ENCODE peak calls at places on chromosomes 7 and 10, in seven cellular contexts. N is K562, L is GM12892, R is right lobe of liver, Z is thyroid gland, A is prostate gland, I is stomach. U is an unnamed sample.

GRCh38 chr7:151453326-151453791 is 13.4 kb upstream of the CRYGN start:
- DNase-seq in Z (no peak), R (peak), N (no peak), A (no peak), I (no peak), L (no peak), U (no peak)

GRCh38 chr10:31520982-31521381 is 202.0 kb downstream of the ZEB1 start:
- DNase-seq in A (no peak), N (no peak), L (no peak), Z (no peak), R (no peak), I (no peak), U (no peak)

GRCh38 chr7:13880789-13881188 is 108.7 kb downstream of the ETV1 start:
- DNase-seq in N (no peak), L (no peak), R (no peak), I (no peak), Z (no peak), A (no peak), U (no peak)

GRCh38 chr7:50088463-50089129 is 4.5 kb downstream of the ZPBP start:
- DNase-seq in L (no peak), I (no peak), Z (no peak), R (no peak), A (no peak), N (no peak), U (no peak)

GRCh38 chr7:122914812-122915211 is 28.6 kb upstream of the CADPS2 start:
- DNase-seq in R (no peak), L (no peak), I (no peak), Z (no peak), A (no peak), N (peak), U (no peak)

GRCh38 chr7:136405931-136406777 is 429.0 kb upstream of the MTPN start:
- DNase-seq in Z (peak), A (peak), I (peak), R (no peak), L (peak), N (peak), U (no peak)

GRCh38 chr10:4770766-4771553 is 55.0 kb upstream of the AKR1E2 start:
- DNase-seq in L (no peak), I (no peak), N (no peak), Z (no peak), R (no peak), A (no peak), U (no peak)

GRCh38 chr7:83001362-83002040 is 161.2 kb downstream of the PCLO start:
- DNase-seq in N (no peak), R (no peak), Z (no peak), I (no peak), A (no peak), L (no peak), U (no peak)

GRCh38 chr7:132519936-132520335 is 56.3 kb downstream of the PLXNA4 start:
- DNase-seq in L (no peak), N (no peak), A (no peak), R (no peak), I (no peak), Z (peak), U (no peak)

GRCh38 chr7:40175725-40176510 is 41.1 kb downstream of the SUGCT start:
- DNase-seq in I (no peak), Z (no peak), R (no peak), L (no peak), A (no peak), N (no peak), U (no peak)

GRCh38 chr10:101643546-101643945 is 51.4 kb downstream of the FBXW4 start:
- DNase-seq in I (no peak), R (no peak), A (no peak), Z (no peak), N (no peak), L (no peak), U (no peak)

GRCh38 chr10:95821766-95822165 is 65.8 kb downstream of the ENTPD1 start:
- DNase-seq in R (no peak), I (no peak), N (no peak), Z (no peak), L (no peak), A (no peak), U (no peak)

GRCh38 chr10:115050375-115050960 is 42.7 kb upstream of the ATRNL1 start:
- DNase-seq in N (peak), I (no peak), R (no peak), A (no peak), Z (no peak), L (no peak), U (peak)

GRCh38 chr7:46784746-46785145 is 797.2 kb downstream of the TNS3 start:
- DNase-seq in A (no peak), L (no peak), Z (no peak), N (no peak), R (no peak), I (no peak), U (no peak)

GRCh38 chr10:772227-772637 is 82.8 kb upstream of the DIP2C start:
- DNase-seq in I (peak), N (no peak), R (peak), Z (no peak), A (no peak), L (no peak), U (peak)

GRCh38 chr10:32239770-32240169 is 107.2 kb downstream of the EPC1 start:
- DNase-seq in Z (no peak), A (no peak), N (no peak), R (no peak), I (no peak), L (no peak), U (no peak)

GRCh38 chr7:98420966-98421612 is 20.2 kb upstream of the BAIAP2L1 start:
- DNase-seq in A (peak), L (peak), Z (peak), I (peak), R (peak), N (peak), U (no peak)

GRCh38 chr10:76329891-76330575 is 898.6 kb downstream of the LRMDA start:
- DNase-seq in I (no peak), A (no peak), L (no peak), R (no peak), Z (no peak), N (no peak), U (no peak)

GRCh38 chr7:63900394-63901203 is 98.0 kb upstream of the ZNF722 start:
- DNase-seq in R (peak), L (no peak), Z (peak), N (peak), A (peak), I (peak), U (peak)
- TF ChIP-seq POLR2A in R (no peak), L (no peak), Z (no peak), N (no peak), A (no peak), I (no peak), U (no peak)

GRCh38 chr10:113960617-113961260 is 82.9 kb upstream of the ADRB1 start:
- DNase-seq in I (peak), A (peak), R (no peak), Z (no peak), L (no peak), N (no peak), U (no peak)
- TF ChIP-seq POLR2A in I (no peak), A (no peak), R (no peak), Z (no peak), L (no peak), N (no peak), U (no peak)

GRCh38 chr7:105012503-105013282 is 1.3 kb upstream of the KMT2E start:
- DNase-seq in A (peak), N (peak), L (peak), I (peak), R (peak), Z (peak), U (peak)
- TF ChIP-seq POLR2A in A (peak), N (peak), L (peak), I (no peak), R (no peak), Z (peak), U (peak)

GRCh38 chr7:29564455-29565185 is 985 bp downstream of the PRR15 start:
- DNase-seq in I (peak), N (no peak), A (peak), Z (peak), R (peak), L (no peak), U (no peak)
- TF ChIP-seq POLR2A in I (no peak), N (no peak), A (peak), Z (no peak), R (no peak), L (no peak), U (no peak)

DNA sequence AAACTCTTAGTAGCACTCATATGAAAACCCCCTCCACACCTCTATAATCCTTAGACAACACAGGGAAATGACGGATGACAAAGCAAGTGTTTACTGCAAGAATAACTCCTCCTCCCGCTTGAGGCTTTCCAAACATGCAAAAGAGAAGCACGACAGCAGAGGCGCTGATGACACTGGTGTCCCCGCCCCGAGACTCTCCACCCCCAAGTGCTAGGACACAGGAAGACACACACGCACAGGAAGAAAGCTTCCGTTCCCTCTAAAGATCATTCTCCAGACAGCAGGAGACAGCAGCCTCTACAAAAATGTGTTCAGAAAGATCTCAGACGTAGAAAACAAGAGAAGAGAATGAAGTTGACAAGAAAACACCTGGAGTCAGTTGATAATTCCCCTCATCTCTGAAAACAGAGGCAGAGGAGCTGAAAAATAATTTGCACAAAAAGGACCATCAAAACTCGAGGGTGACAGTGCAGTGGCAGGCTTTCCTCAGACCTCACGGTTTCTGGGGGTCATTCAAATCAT is 90.2 kb downstream of the DLG5 start:
- DNase-seq in N (peak), A (peak), I (peak), Z (peak), R (peak), L (peak), U (no peak)
- TF ChIP-seq POLR2A in N (peak), A (no peak), I (no peak), Z (no peak), R (no peak), L (peak), U (no peak)